ENCODE peak calls at places on chromosomes 3 and 15, in six cellular contexts. E is activated CD4-positive, alpha-beta T cell treated with anti-CD3 and anti-CD28 coated beads for 36 hours; N is GM13976; C is left lobe of liver; A is NCI-H2081; F is adrenal gland. J is an unnamed sample.

GRCh38 chr3:190546881-190547510 is 33.1 kb downstream of the IL1RAP start:
- DNase-seq in E (no peak), N (no peak), C (no peak), A (no peak), F (no peak), J (no peak)

GRCh38 chr3:27722957-27723802 is 1.1 kb upstream of the EOMES start:
- DNase-seq in E (peak), N (no peak), C (no peak), A (no peak), F (no peak), J (no peak)

GRCh38 chr15:98123834-98124233 is 163.3 kb downstream of the ARRDC4 start:
- DNase-seq in E (no peak), N (no peak), C (no peak), A (no peak), F (no peak), J (no peak)

GRCh38 chr15:50134524-50135024 is 15.5 kb upstream of the ATP8B4 start:
- DNase-seq in E (no peak), N (peak), C (no peak), A (no peak), F (no peak), J (no peak)

GRCh38 chr3:14370719-14371572 is 31.5 kb upstream of the SLC6A6 start:
- DNase-seq in E (no peak), N (no peak), C (no peak), A (no peak), F (no peak), J (no peak)

GRCh38 chr15:58840048-58840447 is 68.9 kb downstream of the MINDY2 start:
- DNase-seq in E (no peak), N (no peak), C (no peak), A (no peak), F (no peak), J (no peak)

GRCh38 chr15:43249699-43250203 is 17.0 kb downstream of the TGM5 start:
- DNase-seq in E (peak), N (peak), C (no peak), A (no peak), F (no peak), J (no peak)

GRCh38 chr3:188360364-188360881 is 206.5 kb downstream of the LPP start:
- DNase-seq in E (no peak), N (no peak), C (no peak), A (no peak), F (no peak), J (no peak)

GRCh38 chr15:76517910-76518309 is 181.3 kb downstream of the ISL2 start:
- DNase-seq in E (no peak), N (no peak), C (no peak), A (no peak), F (no peak), J (no peak)

GRCh38 chr15:89017370-89018066 is 70.7 kb upstream of the ABHD2 start:
- DNase-seq in E (peak), N (peak), C (peak), A (peak), F (peak), J (peak)

GRCh38 chr15:75195122-75195765 is 6.4 kb upstream of the C15orf39 start:
- DNase-seq in E (no peak), N (no peak), C (no peak), A (peak), F (no peak), J (peak)

GRCh38 chr3:157051055-157051454 is 108.9 kb downstream of the CCNL1 start:
- DNase-seq in E (no peak), N (no peak), C (no peak), A (no peak), F (no peak), J (no peak)

GRCh38 chr3:181555681-181556080 is 156.0 kb upstream of the SOX2 start:
- DNase-seq in E (no peak), N (no peak), C (peak), A (no peak), F (no peak), J (no peak)

GRCh38 chr3:72678892-72679291 is 169.4 kb downstream of the SHQ1 start:
- DNase-seq in E (peak), N (no peak), C (no peak), A (no peak), F (no peak), J (no peak)

GRCh38 chr3:189941679-189942078 is 179.0 kb downstream of the P3H2 start:
- DNase-seq in E (peak), N (no peak), C (no peak), A (no peak), F (no peak), J (no peak)

GRCh38 chr3:177603137-177603603 is 405.9 kb upstream of the TBL1XR1 start:
- DNase-seq in E (no peak), N (no peak), C (no peak), A (no peak), F (no peak), J (no peak)

GRCh38 chr15:29676961-29677402 is 145.3 kb downstream of the TJP1 start:
- DNase-seq in E (no peak), N (no peak), C (no peak), A (no peak), F (no peak), J (no peak)

GRCh38 chr3:126343675-126344074 is 13.5 kb downstream of the KLF15 start:
- DNase-seq in E (no peak), N (no peak), C (peak), A (no peak), F (no peak), J (no peak)

GRCh38 chr3:172592898-172593669 is 69.9 kb upstream of the TNFSF10 start:
- DNase-seq in E (peak), N (no peak), C (no peak), A (no peak), F (no peak), J (no peak)

GRCh38 chr3:141367038-141367730 is 1.1 kb upstream of the ZBTB38 start:
- DNase-seq in E (no peak), N (no peak), C (no peak), A (no peak), F (no peak), J (no peak)

GRCh38 chr3:162487138-162487537 is 990.5 kb downstream of the OTOL1 start:
- DNase-seq in E (no peak), N (no peak), C (no peak), A (no peak), F (no peak), J (no peak)

GRCh38 chr3:70272798-70273197 is 39.6 kb downstream of the MDFIC2 start:
- DNase-seq in E (no peak), N (no peak), C (no peak), A (no peak), F (no peak), J (no peak)

GRCh38 chr15:60395276-60396011 is 2.3 kb downstream of the ANXA2 start:
- DNase-seq in E (no peak), N (no peak), C (no peak), A (no peak), F (no peak), J (no peak)

GRCh38 chr15:78298983-78299301 is 467 bp downstream of the SKIC8 start:
- DNase-seq in E (no peak), N (no peak), C (no peak), A (no peak), F (no peak), J (no peak)

GRCh38 chr3:63655519-63655918 is 3.0 kb downstream of the SNTN start:
- DNase-seq in E (no peak), N (no peak), C (no peak), A (no peak), F (no peak), J (no peak)

GRCh38 chr15:64112904-64113303 is 17.1 kb downstream of the SNX1 start:
- DNase-seq in E (no peak), N (no peak), C (no peak), A (no peak), F (no peak), J (no peak)

J was measured in thyroid gland.